ENCODE peak calls at places on chromosome 1, in five cellular contexts. F, T, R, B and C are unnamed samples.
A peak's percentile ranks its signal among the peaks of the same experiment; 100 is the strongest.

GRCh38 chr1:10628685-10629084 is 153.9 kb downstream of the PEX14 start:
- DNase-seq in F (no peak), T (no peak), R (no peak), B (peak; percentile 34), C (no peak)

GRCh38 chr1:231494439-231495110 is 33.9 kb upstream of the TSNAX start:
- DNase-seq in F (no peak), T (no peak), R (no peak), B (no peak), C (no peak)

GRCh38 chr1:53625049-53625448 is 113.9 kb downstream of the GLIS1 start:
- DNase-seq in F (no peak), T (peak; percentile 11), R (peak; percentile 46), B (no peak), C (no peak)

GRCh38 chr1:33342041-33342723 is 21.3 kb upstream of the A3GALT2 start:
- DNase-seq in F (peak; percentile 67), T (peak; percentile 98), R (peak; percentile 95), B (peak; percentile 67), C (no peak)

GRCh38 chr1:70008658-70009057 is 196.7 kb downstream of the LRRC40 start:
- DNase-seq in F (no peak), T (no peak), R (no peak), B (no peak), C (no peak)

GRCh38 chr1:167095368-167095767 is 1.5 kb downstream of the STYXL2 start:
- DNase-seq in F (no peak), T (peak; percentile 35), R (peak; percentile 73), B (no peak), C (no peak)

GRCh38 chr1:202154148-202154765 is 6.1 kb downstream of the PTPN7 start:
- DNase-seq in F (no peak), T (no peak), R (no peak), B (no peak), C (no peak)

GRCh38 chr1:41895552-41895951 is 23.2 kb downstream of the HIVEP3 start:
- DNase-seq in F (no peak), T (no peak), R (no peak), B (no peak), C (no peak)

GRCh38 chr1:206963740-206964139 is 6.5 kb downstream of the FCAMR start:
- DNase-seq in F (no peak), T (no peak), R (no peak), B (no peak), C (no peak)

GRCh38 chr1:109954180-109954579 is 30.4 kb upstream of the AHCYL1 start:
- DNase-seq in F (no peak), T (peak; percentile 62), R (no peak), B (no peak), C (no peak)

GRCh38 chr1:3064901-3065300 is 4.1 kb upstream of the PRDM16 start:
- DNase-seq in F (no peak), T (no peak), R (no peak), B (no peak), C (no peak)

GRCh38 chr1:242225770-242226573 is 227.1 kb upstream of the MAP1LC3C start:
- DNase-seq in F (no peak), T (no peak), R (peak; percentile 47), B (no peak), C (no peak)

GRCh38 chr1:152096931-152097330 is 8.1 kb upstream of the TCHHL1 start:
- DNase-seq in F (no peak), T (no peak), R (no peak), B (no peak), C (no peak)

GRCh38 chr1:18480315-18481189 is at the start of gene KLHDC7A:
- DNase-seq in F (peak; percentile 93), T (no peak), R (no peak), B (no peak), C (no peak)

GRCh38 chr1:15179485-15179883 is 25.9 kb downstream of the TMEM51 start:
- DNase-seq in F (no peak), T (no peak), R (no peak), B (no peak), C (no peak)
- H3K27ac ChIP-seq in F (peak overlapping the region; percentile 11), T (peak overlapping the region; percentile 82), R (peak overlapping the region; percentile 82), B (peak overlapping the region; percentile 53), C (no peak overlapping the region)

DNA sequence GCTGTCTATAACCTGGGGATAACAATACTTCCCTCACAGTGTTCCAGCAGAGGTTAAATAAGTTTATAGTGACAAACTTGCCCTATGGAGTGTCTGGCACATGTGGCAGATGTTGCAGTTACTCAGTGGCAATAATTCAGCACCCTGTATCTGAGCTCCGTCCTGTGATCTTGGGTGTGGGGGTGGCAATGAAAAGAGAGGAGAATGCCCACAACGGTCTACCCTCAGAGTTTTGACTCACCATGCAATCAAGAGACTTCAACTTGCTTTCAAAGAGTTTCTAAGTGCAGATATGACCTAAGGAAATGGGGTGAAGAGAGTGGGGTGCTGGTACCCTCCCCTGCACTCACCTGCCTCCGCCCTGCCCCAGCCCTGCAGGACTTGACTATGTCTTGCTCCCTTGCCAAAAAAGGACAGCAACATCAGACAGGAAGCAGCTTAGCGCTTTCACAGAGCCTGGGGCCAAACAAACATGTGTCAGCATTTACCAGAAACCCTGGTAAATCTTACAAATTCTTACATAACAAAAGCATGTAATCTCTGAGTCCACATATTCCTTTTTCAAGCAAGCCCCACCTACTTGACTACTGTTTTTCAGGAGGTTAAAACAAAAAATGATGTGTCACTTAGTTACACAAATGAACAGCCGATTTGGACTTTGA is 185.1 kb upstream of the CAMK1G start:
- DNase-seq in F (peak; percentile 52), T (peak; percentile 66), R (peak; percentile 65), B (no peak), C (no peak)
- H3K27ac ChIP-seq in F (no peak overlapping the region), T (peak overlapping the region; percentile 6), R (peak overlapping the region; percentile 36), B (no peak overlapping the region), C (no peak overlapping the region)

GRCh38 chr1:119187416-119187815 is 47.0 kb upstream of the WARS2 start:
- DNase-seq in F (no peak), T (no peak), R (no peak), B (no peak), C (no peak)
- H3K27ac ChIP-seq in F (no peak overlapping the region), T (no peak overlapping the region), R (no peak overlapping the region), B (no peak overlapping the region), C (no peak overlapping the region)

GRCh38 chr1:59367269-59368006 is 70.5 kb downstream of the FGGY start:
- DNase-seq in F (no peak), T (peak; percentile 89), R (peak; percentile 73), B (peak; percentile 55), C (no peak)
- H3K27ac ChIP-seq in F (no peak overlapping the region), T (peak overlapping the region; percentile 31), R (peak overlapping the region; percentile 37), B (peak overlapping the region; percentile 57), C (no peak overlapping the region)

DNA sequence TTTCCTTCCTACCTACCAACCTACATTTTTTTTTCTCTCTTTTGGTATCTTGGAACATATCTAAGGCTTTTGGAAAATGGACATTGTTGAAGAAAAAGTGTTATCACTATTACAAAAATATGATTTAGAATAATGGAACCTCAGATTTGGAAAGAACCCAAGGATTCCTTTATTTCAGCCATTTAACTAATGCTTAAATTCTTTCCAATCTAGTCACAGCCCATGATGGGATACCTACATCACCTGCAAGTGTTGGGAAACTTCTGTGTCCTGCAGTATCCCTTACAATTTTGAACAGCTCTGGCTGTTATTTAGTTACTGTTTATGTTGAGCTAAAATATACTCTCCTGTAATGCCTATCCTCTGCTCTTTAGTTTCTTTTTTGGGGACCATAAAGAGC is 22.3 kb upstream of the APOBEC4 start:
- DNase-seq in F (no peak), T (no peak), R (no peak), B (no peak), C (no peak)
- H3K27ac ChIP-seq in F (no peak overlapping the region), T (no peak overlapping the region), R (no peak overlapping the region), B (no peak overlapping the region), C (no peak overlapping the region)

DNA sequence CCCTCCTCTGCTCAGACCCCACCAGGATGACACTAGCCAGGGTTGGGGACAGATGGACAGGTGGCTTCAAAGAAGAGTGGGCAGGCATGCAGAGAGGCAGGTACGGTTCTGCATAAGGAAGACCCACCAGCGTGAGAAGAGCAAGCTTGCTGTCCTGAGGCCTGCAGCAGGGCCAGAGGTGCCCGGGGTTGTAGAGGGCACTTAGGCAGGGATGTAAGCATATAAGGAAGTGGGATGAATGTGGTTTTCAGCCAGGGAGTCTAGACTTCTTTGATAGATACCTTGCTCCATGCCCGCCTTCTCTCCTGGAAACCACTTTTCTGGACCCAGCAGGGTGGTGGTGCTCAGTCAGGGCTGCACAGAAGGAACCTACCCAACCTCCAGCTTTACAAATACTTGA is 1.4 kb downstream of the TTC39A start:
- DNase-seq in F (no peak), T (no peak), R (no peak), B (no peak), C (no peak)
- H3K27ac ChIP-seq in F (no peak overlapping the region), T (no peak overlapping the region), R (no peak overlapping the region), B (no peak overlapping the region), C (no peak overlapping the region)

DNA sequence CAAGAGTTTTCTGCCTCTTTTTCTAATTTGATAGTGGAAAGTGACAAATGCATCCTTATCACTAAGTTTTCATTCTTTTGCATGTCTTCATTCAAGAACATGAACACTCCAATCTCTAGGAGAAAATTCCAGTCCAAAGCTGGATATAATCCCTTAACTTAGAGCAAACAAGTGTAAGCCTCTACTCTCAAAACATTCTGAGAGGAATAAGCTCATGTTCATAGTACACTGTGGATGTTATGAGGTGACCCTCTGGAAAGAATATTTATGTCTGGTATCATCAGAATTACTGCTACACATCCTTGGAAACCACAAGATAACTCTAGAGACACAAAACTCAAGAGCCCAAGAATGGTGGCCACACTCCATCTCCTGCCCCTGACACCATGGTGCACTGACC is 15.1 kb downstream of the SIPA1L2 start:
- DNase-seq in F (no peak), T (peak; percentile 59), R (no peak), B (no peak), C (no peak)
- H3K27ac ChIP-seq in F (no peak overlapping the region), T (no peak overlapping the region), R (no peak overlapping the region), B (no peak overlapping the region), C (no peak overlapping the region)

GRCh38 chr1:119647734-119648619 is at the start of gene ZNF697:
- DNase-seq in F (peak; percentile 96), T (peak; percentile 97), R (peak; percentile 97), B (peak; percentile 98), C (no peak)
- H3K27ac ChIP-seq in F (no peak within 1 kb of the TSS), T (peak within 1 kb of the TSS; percentile 91), R (peak within 1 kb of the TSS; percentile 81), B (peak within 1 kb of the TSS; percentile 70), C (no peak within 1 kb of the TSS)

GRCh38 chr1:50969611-50970507 is at the start of gene CDKN2C:
- DNase-seq in F (peak; percentile 55), T (peak; percentile 88), R (peak; percentile 70), B (peak; percentile 80), C (peak; percentile 50)

GRCh38 chr1:50964863-50965262 is 4.8 kb upstream of the FAF1 start:
- DNase-seq in F (no peak), T (no peak), R (no peak), B (no peak), C (no peak)

GRCh38 chr1:50968021-50968883 is 1.8 kb upstream of the CDKN2C start:
- DNase-seq in F (peak; percentile 86), T (peak; percentile 91), R (peak; percentile 77), B (peak; percentile 95), C (peak; percentile 82)

GRCh38 chr1:50968884-50969610 is 998 bp upstream of the CDKN2C start:
- DNase-seq in F (peak; percentile 47), T (peak; percentile 60), R (peak; percentile 11), B (peak; percentile 81), C (peak; percentile 18)

GRCh38 chr1:50967416-50968020 is 2.5 kb upstream of the CDKN2C start:
- DNase-seq in F (no peak), T (peak; percentile 28), R (no peak), B (no peak), C (no peak)
- H3K27ac ChIP-seq in F (no peak overlapping the region), T (no peak overlapping the region), R (no peak overlapping the region), B (peak overlapping the region; percentile 92), C (peak overlapping the region; percentile 82)

GRCh38 chr1:225653463-225654276 is 747 bp upstream of the ENAH start:
- DNase-seq in F (peak; percentile 53), T (peak; percentile 94), R (peak; percentile 80), B (peak; percentile 68), C (no peak)
- H3K27ac ChIP-seq in F (peak overlapping the region; percentile 43), T (peak overlapping the region; percentile 69), R (peak overlapping the region; percentile 92), B (peak overlapping the region; percentile 83), C (no peak overlapping the region)